ENCODE peak calls at places on chromosome 19, in six cellular contexts. W is HCT116, Q is uterus, O is tibial nerve, N is ovary, B is adrenal gland. S is an unnamed sample.

GRCh38 chr19:36497001-36497400 is 7.6 kb upstream of the ZNF566 start:
- DNase-seq in W (no peak), Q (no peak), O (no peak), N (no peak), B (no peak), S (no peak)

GRCh38 chr19:33705090-33705847 is 83.5 kb downstream of the CHST8 start:
- DNase-seq in W (no peak), Q (no peak), O (no peak), N (peak), B (no peak), S (no peak)

GRCh38 chr19:46299004-46299509 is 2.2 kb downstream of the HIF3A start:
- DNase-seq in W (peak), Q (peak), O (peak), N (peak), B (peak), S (peak)

GRCh38 chr19:9362905-9363304 is at the start of gene ZNF177:
- DNase-seq in W (no peak), Q (no peak), O (no peak), N (no peak), B (no peak), S (no peak)

GRCh38 chr19:4099054-4099764 is 24.7 kb downstream of the MAP2K2 start:
- DNase-seq in W (no peak), Q (no peak), O (no peak), N (no peak), B (no peak), S (no peak)

GRCh38 chr19:45492627-45493470 is 4.0 kb downstream of the RTN2 start:
- DNase-seq in W (peak), Q (no peak), O (no peak), N (no peak), B (peak), S (peak)

GRCh38 chr19:45071545-45071938 is 4.7 kb downstream of the ZNF296 start:
- DNase-seq in W (no peak), Q (no peak), O (no peak), N (no peak), B (no peak), S (no peak)

GRCh38 chr19:1106841-1107654 is 3.3 kb downstream of the GPX4 start:
- DNase-seq in W (no peak), Q (no peak), O (no peak), N (no peak), B (no peak), S (no peak)

GRCh38 chr19:46162731-46163130 is 14.7 kb downstream of the IGFL2 start:
- DNase-seq in W (no peak), Q (no peak), O (no peak), N (no peak), B (no peak), S (no peak)

GRCh38 chr19:40744554-40745401 is 5.5 kb downstream of the ACTMAP start:
- DNase-seq in W (no peak), Q (no peak), O (no peak), N (no peak), B (no peak), S (peak)

GRCh38 chr19:1592023-1592754 is 476 bp downstream of the MBD3 start:
- DNase-seq in W (peak), Q (peak), O (peak), N (peak), B (peak), S (peak)

GRCh38 chr19:4081441-4082129 is 14.9 kb upstream of the ZBTB7A start:
- DNase-seq in W (no peak), Q (no peak), O (no peak), N (no peak), B (no peak), S (no peak)

GRCh38 chr19:28350673-28351072 is 862.3 kb downstream of the UQCRFS1 start:
- DNase-seq in W (no peak), Q (no peak), O (no peak), N (no peak), B (no peak), S (no peak)

GRCh38 chr19:46927893-46928292 is 67.1 kb downstream of the ARHGAP35 start:
- DNase-seq in W (no peak), Q (no peak), O (no peak), N (no peak), B (no peak), S (no peak)

GRCh38 chr19:52991021-52991420 is 22.7 kb upstream of the ERVV-1 start:
- DNase-seq in W (no peak), Q (no peak), O (no peak), N (no peak), B (no peak), S (no peak)

GRCh38 chr19:15264061-15264932 is 32.0 kb upstream of the EPHX3 start:
- DNase-seq in W (peak), Q (peak), O (peak), N (peak), B (peak), S (peak)

GRCh38 chr19:50508850-50509190 is 2.2 kb downstream of the JOSD2 start:
- DNase-seq in W (no peak), Q (no peak), O (no peak), N (no peak), B (no peak), S (no peak)

GRCh38 chr19:43470288-43470687 is 4.9 kb upstream of the LYPD3 start:
- DNase-seq in W (no peak), Q (no peak), O (no peak), N (no peak), B (no peak), S (no peak)

GRCh38 chr19:16069813-16070365 is 6.4 kb upstream of the TPM4 start:
- DNase-seq in W (no peak), Q (no peak), O (no peak), N (no peak), B (no peak), S (no peak)

GRCh38 chr19:1064661-1065605 is 2.0 kb upstream of the ARHGAP45 start:
- DNase-seq in W (peak), Q (peak), O (peak), N (peak), B (peak), S (peak)

GRCh38 chr19:56076413-56076998 is 44.6 kb downstream of the ZNF787 start:
- DNase-seq in W (peak), Q (peak), O (peak), N (peak), B (peak), S (peak)

GRCh38 chr19:46080561-46080960 is 39.8 kb upstream of the IGFL4 start:
- DNase-seq in W (no peak), Q (peak), O (no peak), N (peak), B (no peak), S (no peak)

GRCh38 chr19:51250786-51251452 is at the start of gene SIGLECL1:
- DNase-seq in W (no peak), Q (no peak), O (no peak), N (no peak), B (no peak), S (no peak)

GRCh38 chr19:49182848-49183375 is 25.3 kb downstream of the TRPM4 start:
- DNase-seq in W (no peak), Q (no peak), O (no peak), N (no peak), B (no peak), S (no peak)

GRCh38 chr19:48123907-48124675 is 13.5 kb upstream of the PLA2G4C start:
- DNase-seq in W (peak), Q (no peak), O (no peak), N (no peak), B (no peak), S (no peak)

GRCh38 chr19:46904114-46905060 is 43.6 kb downstream of the ARHGAP35 start:
- DNase-seq in W (no peak), Q (peak), O (no peak), N (peak), B (peak), S (no peak)

GRCh38 chr19:49951806-49952474 is 9.0 kb downstream of the SIGLEC11 start:
- DNase-seq in W (no peak), Q (no peak), O (no peak), N (peak), B (no peak), S (no peak)

GRCh38 chr19:35458821-35459391 is 10.8 kb downstream of the FFAR2 start:
- DNase-seq in W (no peak), Q (no peak), O (no peak), N (no peak), B (no peak), S (no peak)

GRCh38 chr19:4524808-4525562 is 6.7 kb upstream of the PLIN4 start:
- DNase-seq in W (peak), Q (peak), O (peak), N (peak), B (peak), S (peak)

GRCh38 chr19:37855098-37855497 is 51.3 kb downstream of the WDR87 start:
- DNase-seq in W (no peak), Q (no peak), O (no peak), N (no peak), B (no peak), S (peak)

GRCh38 chr19:4496304-4496703 is 22.0 kb downstream of the PLIN4 start:
- DNase-seq in W (no peak), Q (no peak), O (no peak), N (no peak), B (no peak), S (no peak)

GRCh38 chr19:7857727-7858701 is 16.2 kb downstream of the PRR36 start:
- DNase-seq in W (no peak), Q (no peak), O (no peak), N (no peak), B (no peak), S (no peak)

GRCh38 chr19:1251503-1252220 is 3.3 kb downstream of the MIDN start:
- DNase-seq in W (no peak), Q (no peak), O (no peak), N (no peak), B (peak), S (peak)

GRCh38 chr19:41877916-41878905 is 1.1 kb downstream of the CD79A start:
- DNase-seq in W (no peak), Q (no peak), O (no peak), N (no peak), B (no peak), S (no peak)

GRCh38 chr19:41877490-41877876 is 404 bp downstream of the CD79A start:
- DNase-seq in W (no peak), Q (no peak), O (no peak), N (no peak), B (no peak), S (no peak)

GRCh38 chr19:41879670-41880328 is 2.7 kb downstream of the CD79A start:
- DNase-seq in W (no peak), Q (no peak), O (no peak), N (no peak), B (no peak), S (no peak)

GRCh38 chr19:41879080-41879479 is 2.0 kb downstream of the CD79A start:
- DNase-seq in W (no peak), Q (no peak), O (no peak), N (no peak), B (no peak), S (no peak)

DNA sequence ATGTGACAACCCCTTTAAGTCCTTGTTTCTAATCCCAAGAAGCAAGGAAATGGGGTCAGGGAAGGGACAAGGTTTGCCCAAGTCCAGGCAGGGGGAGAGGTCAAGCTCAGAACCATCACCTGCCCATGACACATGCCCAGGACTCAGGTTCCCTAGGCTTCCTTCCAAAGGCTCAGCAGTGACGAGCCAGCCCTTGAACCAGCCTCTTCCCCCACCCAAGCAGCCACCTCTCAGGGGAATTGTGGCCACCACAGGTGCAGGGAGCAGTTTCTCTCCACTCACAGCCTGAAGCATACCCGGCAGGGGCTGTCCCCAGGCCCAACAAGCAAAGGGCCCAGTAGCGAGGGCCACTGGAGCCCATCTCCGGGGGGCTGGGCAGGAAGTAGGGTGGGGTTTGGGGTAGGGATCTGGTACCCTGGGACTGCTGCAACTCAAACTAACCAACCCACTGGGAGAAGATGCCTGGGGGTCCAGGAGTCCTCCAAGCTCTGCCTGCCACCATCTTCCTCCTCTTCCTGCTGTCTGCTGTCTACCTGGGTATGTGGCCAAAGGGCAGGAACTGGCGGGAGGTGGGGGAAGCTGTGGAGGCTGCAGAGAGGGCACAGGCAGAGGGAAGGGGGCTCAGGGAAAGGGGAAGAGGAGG is at the start of gene CD79A:
- DNase-seq in W (no peak), Q (no peak), O (no peak), N (no peak), B (no peak), S (no peak)
- H3K27ac ChIP-seq in W (no peak), Q (no peak), O (no peak), N (no peak), B (no peak), S (no peak)

DNA sequence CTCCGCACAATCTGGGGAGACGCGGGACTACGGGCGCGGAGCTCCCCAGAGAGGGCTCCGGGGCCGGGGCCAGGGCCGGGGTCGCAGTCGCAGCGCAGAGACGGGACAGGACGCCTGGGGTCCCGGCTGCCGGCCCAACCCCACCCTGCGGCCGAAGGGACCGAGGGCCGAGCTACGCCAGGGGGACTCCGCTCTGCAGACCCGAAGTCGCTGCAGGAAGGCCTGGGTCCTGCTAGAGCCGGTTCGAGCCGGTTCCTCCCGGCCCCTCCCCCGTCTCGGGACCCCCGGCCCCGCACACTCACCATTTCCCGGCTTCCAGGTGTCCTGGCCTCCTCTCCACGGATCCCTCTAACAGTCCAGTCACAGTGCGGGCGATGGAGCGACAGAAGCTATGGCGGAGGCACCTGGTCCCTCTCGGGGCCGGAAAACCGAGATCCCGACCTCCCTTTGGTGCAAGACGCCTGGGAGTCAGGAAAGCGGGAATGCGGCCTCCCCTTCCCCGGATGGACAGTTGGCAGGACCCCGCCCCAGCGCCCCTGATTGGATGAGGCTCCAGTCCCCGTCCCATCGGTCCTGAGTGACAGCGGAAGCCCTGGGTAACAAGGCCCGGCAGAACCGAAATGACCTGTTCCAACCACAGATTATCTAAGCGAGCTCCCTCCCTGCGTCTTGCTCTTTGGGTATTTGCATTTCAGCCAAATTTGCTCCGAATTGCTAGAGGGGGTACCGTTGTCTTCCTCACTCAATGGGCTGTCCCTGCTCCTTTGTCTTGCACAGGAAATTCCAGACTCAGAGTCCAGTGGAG is at the start of gene ZNF625:
- DNase-seq in W (no peak), Q (peak), O (peak), N (peak), B (peak), S (peak)
- TF ChIP-seq POLR2A in W (no peak), Q (peak), O (peak), N (peak), B (no peak), S (peak)

DNA sequence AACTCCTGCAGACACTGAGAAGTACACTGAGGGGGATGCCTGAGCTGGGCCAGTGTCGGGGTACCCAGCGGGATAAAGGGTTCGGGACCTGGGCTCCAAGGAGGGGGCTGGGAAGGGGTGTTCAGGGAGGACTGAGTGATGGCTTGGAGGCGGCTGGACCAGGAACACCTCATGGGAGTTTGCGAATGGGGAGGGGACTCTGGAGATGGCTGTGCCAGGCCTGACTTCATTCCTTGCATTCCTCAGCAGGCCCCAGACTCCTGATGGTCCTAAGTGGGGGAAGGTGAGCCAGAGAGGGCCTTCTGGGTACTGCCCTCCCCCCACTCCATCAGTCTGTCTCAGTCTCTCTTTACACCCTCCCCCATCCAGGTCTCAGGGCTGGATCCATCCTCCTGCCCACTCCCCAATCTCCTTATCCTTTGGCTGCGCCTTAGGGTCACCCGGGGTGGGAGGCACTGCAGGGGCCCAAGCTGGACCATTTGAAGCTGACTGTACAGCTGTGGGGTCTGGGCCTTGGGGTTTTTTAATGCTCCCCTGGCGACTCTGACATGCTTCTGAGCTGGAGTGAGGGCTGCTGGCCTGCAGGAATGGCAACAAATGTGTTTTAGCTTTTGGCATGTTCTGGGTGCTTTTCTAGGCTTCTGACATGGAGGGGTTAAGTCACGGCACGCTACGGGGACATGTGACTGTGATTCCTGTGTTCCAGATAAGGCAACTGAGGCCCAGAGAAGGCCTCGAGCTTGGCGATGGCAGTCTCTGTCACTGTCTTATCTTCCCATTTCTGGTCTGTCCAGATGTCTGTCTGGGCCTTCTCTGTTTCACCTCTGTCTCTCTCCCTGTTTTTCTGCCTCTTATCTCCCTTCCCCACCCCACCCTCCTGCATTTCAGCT is 14.0 kb downstream of the PAK4 start:
- DNase-seq in W (no peak), Q (no peak), O (no peak), N (no peak), B (no peak), S (no peak)
- H3K27ac ChIP-seq in W (no peak), Q (peak), O (peak), N (peak), B (no peak), S (peak)

GRCh38 chr19:17862711-17863519 is 3.2 kb downstream of the RPL18A start:
- DNase-seq in W (no peak), Q (no peak), O (no peak), N (peak), B (no peak), S (peak)

GRCh38 chr19:17866312-17867012 is 5.3 kb upstream of the SLC5A5 start:
- DNase-seq in W (no peak), Q (no peak), O (no peak), N (no peak), B (no peak), S (no peak)

GRCh38 chr19:17863520-17864182 is 3.9 kb downstream of the RPL18A start:
- DNase-seq in W (no peak), Q (no peak), O (no peak), N (no peak), B (peak), S (peak)

GRCh38 chr19:17867087-17867486 is 4.7 kb upstream of the SLC5A5 start:
- DNase-seq in W (no peak), Q (no peak), O (no peak), N (no peak), B (no peak), S (peak)

DNA sequence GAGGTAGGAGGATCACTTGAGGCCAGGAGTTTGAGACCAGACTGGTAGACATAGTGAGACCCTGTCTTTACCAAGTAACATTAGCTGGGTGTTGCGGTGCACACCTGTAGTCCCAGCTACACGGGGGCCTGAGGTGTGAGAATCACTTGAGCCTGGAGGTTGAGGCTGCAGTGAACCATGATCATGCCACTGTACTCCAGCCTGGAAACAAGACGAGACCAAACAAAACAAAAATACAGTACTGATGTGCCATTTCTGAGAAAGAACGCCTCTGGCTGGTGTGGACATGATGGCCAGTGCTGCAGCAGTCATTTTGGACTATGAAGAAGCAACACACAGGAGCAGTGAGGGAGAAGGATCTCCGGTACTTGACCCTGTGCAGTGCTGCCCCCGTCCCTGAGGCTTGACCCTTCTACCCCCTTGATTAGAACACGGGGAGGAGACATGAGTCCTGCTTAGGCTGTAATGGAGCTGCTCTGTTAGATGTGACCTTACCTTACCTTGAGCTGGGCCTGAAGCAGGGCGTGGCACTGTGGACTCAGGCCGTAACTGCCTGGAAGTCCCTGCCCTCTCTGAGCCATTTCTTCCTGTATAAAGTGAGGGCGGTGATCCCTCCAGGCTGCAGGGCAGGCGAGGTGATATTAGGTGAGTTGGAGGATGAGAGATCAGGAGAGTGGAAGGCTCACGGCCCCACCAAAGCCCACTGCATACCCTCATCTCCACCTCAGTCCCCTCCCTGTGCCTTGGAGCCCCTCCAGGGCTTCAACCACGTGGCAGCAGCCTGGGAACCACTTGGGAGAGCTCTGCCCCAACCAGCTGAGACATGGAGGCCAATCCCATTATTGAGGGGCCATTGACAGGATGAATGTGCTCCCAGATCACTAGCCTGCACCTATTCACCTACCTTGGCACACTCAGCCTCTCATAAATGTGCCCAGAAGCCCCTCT is 5.9 kb downstream of the RPL18A start:
- DNase-seq in W (peak), Q (no peak), O (no peak), N (no peak), B (no peak), S (no peak)
- TF ChIP-seq POLR2A in W (peak), Q (no peak), O (no peak), N (no peak), B (no peak), S (no peak)

GRCh38 chr19:17075035-17075859 is at the start of the genes HAUS8 and MYO9B:
- DNase-seq in W (peak), Q (peak), O (peak), N (peak), B (peak), S (peak)
- H3K27ac ChIP-seq in W (peak), Q (peak), O (peak), N (no peak), B (peak), S (peak)